ENCODE peak calls at places on chromosome 9, in eight cellular contexts. Y is GM23338, R is foreskin fibroblast, W is natural killer cell, Q is AG09319, X is GM12865, O is brain microvascular endothelial cell, S is coronary artery. Z is an unnamed sample.

GRCh38 chr9:16673171-16673570 is 197.3 kb downstream of the BNC2 start:
- DNase-seq in Y (no peak), S (no peak), O (no peak), X (no peak), Q (no peak), R (no peak), W (no peak), Z (no peak)

GRCh38 chr9:14400658-14400995 is 86.7 kb upstream of the NFIB start:
- DNase-seq in W (no peak), R (peak), X (no peak), Y (peak), S (peak), Q (peak), O (peak), Z (no peak)

GRCh38 chr9:120443489-120443888 is 136.5 kb downstream of the CDK5RAP2 start:
- DNase-seq in O (peak), X (no peak), R (peak), W (no peak), Y (no peak), S (no peak), Q (peak), Z (no peak)

GRCh38 chr9:78609471-78609870 is 312.5 kb downstream of the PSAT1 start:
- DNase-seq in R (no peak), Q (no peak), Y (no peak), X (no peak), S (no peak), W (no peak), O (no peak), Z (no peak)

GRCh38 chr9:129052592-129052991 is 16.2 kb downstream of the MIGA2 start:
- DNase-seq in O (no peak), W (no peak), R (no peak), X (no peak), Q (no peak), Y (no peak), S (no peak), Z (no peak)

GRCh38 chr9:4066120-4066519 is 233.7 kb downstream of the GLIS3 start:
- DNase-seq in S (no peak), Y (no peak), O (no peak), R (no peak), W (no peak), Q (no peak), X (no peak), Z (no peak)

GRCh38 chr9:114621975-114622609 is 11.0 kb downstream of the TMEM268 start:
- DNase-seq in Q (no peak), R (peak), X (no peak), Y (no peak), S (no peak), O (peak), W (no peak), Z (no peak)

GRCh38 chr9:120394058-120394669 is 185.8 kb downstream of the CDK5RAP2 start:
- DNase-seq in R (peak), S (no peak), Q (peak), Y (no peak), X (no peak), W (no peak), O (peak), Z (no peak)

GRCh38 chr9:35731415-35732184 is 395 bp downstream of the TLN1 start:
- DNase-seq in R (no peak), W (no peak), O (no peak), Y (peak), Q (no peak), S (no peak), X (no peak), Z (no peak)

GRCh38 chr9:69498430-69498829 is 173.4 kb downstream of the ENTREP1 start:
- DNase-seq in O (no peak), S (no peak), Q (no peak), X (no peak), R (no peak), W (no peak), Y (no peak), Z (no peak)

GRCh38 chr9:12544700-12545099 is 148.5 kb upstream of the TYRP1 start:
- DNase-seq in R (no peak), X (no peak), O (no peak), Q (no peak), W (no peak), Y (no peak), S (no peak), Z (no peak)

GRCh38 chr9:96596601-96597111 is 23.0 kb downstream of the CDC14B start:
- DNase-seq in R (no peak), O (no peak), W (no peak), Y (no peak), S (no peak), Q (no peak), X (no peak), Z (no peak)

GRCh38 chr9:115164511-115164974 is 46.6 kb upstream of the TNC start:
- DNase-seq in W (no peak), R (peak), Y (no peak), S (no peak), Q (no peak), X (no peak), O (no peak), Z (no peak)

GRCh38 chr9:94874316-94874715 is 147.8 kb downstream of the AOPEP start:
- DNase-seq in X (no peak), Y (no peak), O (peak), R (peak), Q (no peak), S (no peak), W (no peak), Z (no peak)

GRCh38 chr9:107049046-107049824 is 186.3 kb downstream of the ZNF462 start:
- DNase-seq in W (no peak), X (no peak), Y (peak), S (no peak), O (no peak), R (no peak), Q (no peak), Z (no peak)

GRCh38 chr9:89410709-89411111 is 87.2 kb downstream of the SEMA4D start:
- DNase-seq in O (no peak), Y (peak), X (peak), R (no peak), W (no peak), Q (no peak), S (no peak), Z (no peak)

GRCh38 chr9:116806075-116806474 is 119.0 kb downstream of the TRIM32 start:
- DNase-seq in W (no peak), X (peak), Y (peak), Q (no peak), O (peak), R (peak), S (no peak), Z (no peak)

GRCh38 chr9:70263421-70263820 is 4.6 kb downstream of the SMC5 start:
- DNase-seq in Q (no peak), W (no peak), S (no peak), O (no peak), Y (no peak), R (peak), X (no peak), Z (no peak)

GRCh38 chr9:113719919-113720318 is 156.2 kb upstream of the ZNF618 start:
- DNase-seq in Y (no peak), X (no peak), Q (no peak), S (peak), W (no peak), R (no peak), O (no peak), Z (no peak)

GRCh38 chr9:114837923-114838322 is 32.1 kb upstream of the TNFSF15 start:
- DNase-seq in S (no peak), O (no peak), R (peak), W (no peak), Q (no peak), X (no peak), Y (no peak), Z (no peak)

GRCh38 chr9:114694719-114695269 is 12.8 kb upstream of the TEX48 start:
- DNase-seq in X (peak), S (no peak), W (no peak), Y (no peak), Q (no peak), O (no peak), R (no peak), Z (no peak)

GRCh38 chr9:134375430-134376385 is 49.5 kb downstream of the RXRA start:
- DNase-seq in Y (no peak), W (no peak), O (peak), X (no peak), S (no peak), R (peak), Q (no peak), Z (no peak)
- TF ChIP-seq CTCF in Y (no peak), W (no peak), O (peak), X (no peak), S (no peak), R (no peak), Q (no peak), Z (no peak)

DNA sequence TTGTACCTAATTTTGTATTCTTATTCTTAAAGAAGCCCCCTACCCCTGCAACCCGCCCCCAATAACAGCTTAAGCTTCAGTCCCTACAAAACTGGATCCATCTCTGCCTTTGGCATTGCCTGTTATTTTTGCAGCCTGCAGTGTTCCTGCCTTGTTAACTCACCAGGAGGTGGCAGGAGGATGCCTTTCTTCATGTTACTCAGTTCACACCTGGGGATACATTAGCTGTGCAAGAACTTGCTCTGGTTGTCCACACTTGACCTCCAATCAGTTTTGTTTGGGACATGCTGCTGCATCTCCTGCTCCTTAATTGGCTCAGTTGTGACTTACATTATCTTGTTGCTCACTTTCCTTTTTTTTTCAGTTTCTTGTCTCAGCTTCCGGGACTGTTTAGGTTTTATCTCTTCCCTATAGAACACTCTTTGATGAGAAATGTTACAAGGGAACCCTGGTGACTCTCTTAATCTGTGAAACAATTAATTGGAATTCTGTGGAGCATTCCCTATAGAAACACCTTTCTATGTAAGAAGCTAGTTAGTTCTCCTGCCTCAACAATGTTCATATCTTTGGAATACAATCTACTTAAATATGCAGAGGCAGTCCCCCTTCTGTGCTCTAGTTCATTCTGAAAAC is 467.7 kb upstream of the ACO1 start:
- DNase-seq in Y (peak), W (no peak), X (peak), Q (no peak), S (no peak), O (no peak), R (no peak), Z (no peak)
- TF ChIP-seq CTCF in Y (peak), W (no peak), X (peak), Q (no peak), S (no peak), O (no peak), R (no peak), Z (no peak)

GRCh38 chr9:81832571-81833285 is 95.5 kb upstream of the SPATA31D4 start:
- DNase-seq in R (no peak), S (no peak), W (no peak), Q (no peak), Y (no peak), O (no peak), X (no peak), Z (no peak)

GRCh38 chr9:81829201-81829882 is 98.9 kb upstream of the SPATA31D4 start:
- DNase-seq in R (no peak), Y (peak), X (no peak), S (no peak), Q (no peak), O (no peak), W (no peak), Z (no peak)

GRCh38 chr9:81827616-81828296 is 100.5 kb upstream of the SPATA31D4 start:
- DNase-seq in R (no peak), X (peak), Q (no peak), O (no peak), S (no peak), W (no peak), Y (no peak), Z (no peak)

DNA sequence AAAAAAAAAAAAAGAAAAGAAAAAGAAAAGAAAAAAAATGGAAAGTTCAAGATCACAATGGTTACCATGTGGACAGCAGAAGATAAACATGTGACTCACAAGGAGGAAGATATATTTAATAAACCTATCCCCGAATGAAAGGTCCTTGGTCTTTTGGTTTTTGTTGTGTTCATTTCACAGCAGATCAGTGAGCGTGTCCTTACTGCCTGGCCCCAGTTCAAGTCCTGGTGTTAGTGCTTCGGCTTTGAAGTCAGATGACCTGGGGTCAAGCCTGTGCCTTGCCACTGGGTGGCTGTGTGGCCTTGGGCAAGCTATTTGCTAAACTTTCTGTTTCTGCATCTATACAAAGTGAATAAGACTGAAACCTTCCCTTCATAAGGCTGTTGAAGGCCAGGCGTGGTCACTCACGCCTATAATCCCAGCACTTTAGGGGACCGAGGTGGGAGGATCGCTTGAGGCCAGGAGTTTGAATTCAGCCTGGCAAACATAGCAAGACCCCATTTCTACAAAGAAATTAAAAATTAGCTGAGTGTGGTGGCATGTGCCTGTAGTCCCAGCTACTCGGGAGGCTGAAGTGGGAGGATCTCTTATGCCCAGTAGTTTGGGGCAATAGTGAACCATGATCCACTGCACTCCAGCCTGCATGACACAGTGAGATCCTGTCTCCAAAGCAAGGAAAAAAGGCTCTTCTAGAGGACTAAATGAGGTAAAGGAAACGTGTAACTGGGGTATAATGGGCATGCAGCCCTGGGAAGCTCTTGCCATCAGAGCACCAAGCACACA is 94.5 kb upstream of the SPATA31D4 start:
- DNase-seq in Y (no peak), X (peak), R (peak), S (no peak), Q (no peak), O (no peak), W (no peak), Z (no peak)
- TF ChIP-seq CTCF in Y (peak), X (no peak), R (no peak), S (no peak), Q (no peak), O (no peak), W (no peak), Z (no peak)

GRCh38 chr9:130996205-130996604 is 12.8 kb upstream of the LAMC3 start:
- DNase-seq in S (no peak), X (no peak), Q (no peak), O (no peak), R (no peak), Y (no peak), W (no peak), Z (no peak)

GRCh38 chr9:130994135-130994534 is 14.8 kb upstream of the LAMC3 start:
- DNase-seq in X (no peak), Y (no peak), W (no peak), R (no peak), S (no peak), O (no peak), Q (no peak), Z (no peak)

GRCh38 chr9:130994546-130995398 is 14.2 kb upstream of the LAMC3 start:
- DNase-seq in W (no peak), Q (no peak), R (no peak), O (no peak), X (no peak), S (no peak), Y (no peak), Z (no peak)

GRCh38 chr9:130996672-130997394 is 12.1 kb upstream of the LAMC3 start:
- DNase-seq in W (no peak), R (no peak), X (no peak), O (no peak), S (no peak), Y (no peak), Q (no peak), Z (no peak)

DNA sequence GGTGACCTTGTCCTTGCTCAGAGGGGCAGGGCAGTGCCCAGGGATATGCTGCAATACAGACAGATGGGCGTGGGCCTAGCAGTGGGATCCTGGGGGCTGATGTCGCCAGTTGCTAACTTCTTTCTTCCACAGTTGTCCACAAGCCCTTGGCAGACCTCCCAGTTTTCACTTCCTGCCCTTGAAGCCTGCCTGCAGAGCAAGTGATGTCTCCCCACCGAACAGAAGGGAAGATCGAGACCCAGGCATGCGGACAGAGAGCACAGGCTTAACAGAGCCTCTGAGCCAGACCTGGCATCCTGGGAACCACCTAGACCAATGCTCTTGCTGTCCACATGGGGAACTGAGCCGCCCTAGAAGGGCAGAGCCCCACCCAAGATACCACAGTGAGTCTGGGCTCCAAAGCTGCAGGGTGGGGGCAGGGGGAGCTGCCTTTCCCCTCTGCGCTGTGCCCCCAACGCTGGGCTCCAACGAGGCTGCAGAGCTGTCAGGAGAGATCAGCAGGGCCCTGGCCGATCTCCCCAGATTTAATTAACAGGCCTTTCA is 13.5 kb upstream of the LAMC3 start:
- DNase-seq in R (peak), O (peak), Y (peak), W (no peak), Q (no peak), X (peak), S (no peak), Z (no peak)
- TF ChIP-seq CTCF in R (no peak), O (no peak), Y (no peak), W (no peak), Q (no peak), X (no peak), S (no peak), Z (no peak)

DNA sequence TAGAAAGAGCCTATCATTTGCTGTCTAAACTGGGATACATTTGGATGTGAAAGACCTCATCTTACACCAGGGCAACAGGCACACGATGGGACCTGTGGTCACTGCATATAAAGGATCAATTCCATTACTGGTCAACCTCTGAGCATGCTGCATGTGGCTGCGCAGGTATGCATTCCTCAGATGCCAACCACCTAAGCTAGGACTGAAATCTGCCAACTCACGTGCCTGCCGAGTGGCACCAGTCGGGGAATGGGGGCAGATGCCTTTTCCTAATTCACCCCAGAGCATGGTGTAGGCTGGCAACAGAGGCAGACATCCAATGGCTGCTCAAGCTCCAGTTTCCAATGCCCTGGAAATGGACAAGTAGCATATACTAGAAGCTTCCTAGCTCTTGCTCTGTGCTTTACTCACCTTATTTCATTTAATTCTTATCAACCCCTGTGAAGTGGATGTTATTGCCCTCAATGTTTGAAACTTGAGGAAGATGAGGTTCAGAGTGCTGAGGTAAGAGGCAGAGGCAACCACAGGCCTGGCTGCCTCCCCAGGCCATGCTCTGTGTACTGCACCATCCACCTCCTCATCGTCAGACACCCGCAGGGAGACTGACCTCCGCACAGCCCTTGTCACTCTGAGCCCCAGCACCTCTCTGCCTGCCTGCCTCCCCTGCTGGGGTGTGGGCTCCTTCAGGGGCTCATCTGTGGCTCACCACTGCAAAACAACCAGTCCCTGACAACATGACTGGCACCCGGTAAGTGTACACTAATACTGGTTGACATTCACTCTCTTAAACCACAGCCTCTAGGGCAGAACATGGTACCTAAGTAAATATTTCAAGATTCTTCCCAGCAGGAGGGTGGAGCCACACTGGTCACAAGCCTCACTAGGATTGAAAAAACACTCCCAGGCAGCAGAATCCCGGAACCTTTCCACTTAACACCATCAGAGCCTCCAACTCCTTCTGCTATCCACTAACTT is 228.5 kb downstream of the CRB2 start:
- DNase-seq in W (no peak), Q (no peak), Y (no peak), X (no peak), O (no peak), R (no peak), S (no peak), Z (no peak)
- TF ChIP-seq CTCF in W (no peak), Q (no peak), Y (no peak), X (no peak), O (no peak), R (no peak), S (no peak), Z (no peak)

DNA sequence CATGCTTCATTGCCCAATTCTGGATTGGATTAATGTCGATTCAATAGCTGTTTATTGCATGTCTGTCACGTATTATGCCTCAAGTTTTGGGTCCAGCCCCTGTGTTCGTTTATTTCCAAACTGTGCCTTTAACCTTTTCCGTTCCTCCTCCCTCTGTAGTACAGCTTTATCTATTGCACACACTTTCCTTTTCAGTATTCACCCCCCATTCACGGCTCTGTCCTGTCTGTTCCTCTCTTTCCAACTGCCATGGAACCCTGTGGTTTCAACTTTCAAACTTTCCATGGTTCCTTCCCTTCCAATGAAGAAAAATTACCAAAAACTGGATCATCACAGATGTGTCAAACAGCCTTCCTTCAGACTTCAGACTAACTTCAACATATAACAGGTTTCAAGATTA is 17.1 kb downstream of the SMARCA2 start:
- DNase-seq in Q (no peak), W (no peak), R (no peak), Y (no peak), O (no peak), S (no peak), X (no peak), Z (no peak)
- TF ChIP-seq CTCF in Q (no peak), W (no peak), R (no peak), Y (no peak), O (no peak), S (no peak), X (no peak), Z (no peak)

GRCh38 chr9:135697226-135697625 is 2.1 kb downstream of the SOHLH1 start:
- DNase-seq in Q (no peak), Y (no peak), X (no peak), O (no peak), W (no peak), S (no peak), R (no peak), Z (no peak)
- TF ChIP-seq CTCF in Q (no peak), Y (no peak), X (no peak), O (no peak), W (no peak), S (no peak), R (no peak), Z (no peak)

GRCh38 chr9:22008662-22009562 is at the start of gene CDKN2B:
- DNase-seq in Y (peak), O (peak), W (peak), R (peak), X (peak), S (peak), Q (peak), Z (peak)
- TF ChIP-seq CTCF in Y (peak), O (peak), W (peak), R (peak), X (peak), S (peak), Q (peak), Z (peak)

Z was measured in activated B cell treated with CpG ODN at 0.5 μM for 24 hours.